ENCODE peak calls at places on chromosomes 7 and 10, in nine cellular contexts. B is HuH-7, Y is GM12865, M is foreskin keratinocyte, S is nucleus accumbens, C is GM10248, H is T-helper 2 cell, J is progenitor cell of endocrine pancreas, V is Peyer's patch. I is an unnamed sample.

GRCh38 chr10:60572511-60573194 is 183.0 kb upstream of the ANK3 start:
- DNase-seq in B (peak; percentile 32), Y (no peak), M (peak; percentile 54), S (no peak), C (no peak), H (peak; percentile 11), J (peak; percentile 20), V (peak; percentile 57), I (no peak)

GRCh38 chr10:74977913-74978847 is 133.3 kb upstream of the SAMD8 start:
- DNase-seq in B (no peak), Y (peak; percentile 92), M (no peak), S (no peak), C (peak; percentile 68), H (no peak), J (no peak), V (no peak), I (peak; percentile 86)

GRCh38 chr10:127196227-127196954 is at the start of gene INSYN2A:
- DNase-seq in B (no peak), Y (no peak), M (peak; percentile 18), S (no peak), C (no peak), H (no peak), J (no peak), V (no peak), I (no peak)

GRCh38 chr7:30470163-30470770 is 8.3 kb downstream of the NOD1 start:
- DNase-seq in B (no peak), Y (no peak), M (no peak), S (no peak), C (no peak), H (no peak), J (no peak), V (no peak), I (no peak)

GRCh38 chr10:91462423-91462822 is 52.3 kb downstream of the HECTD2 start:
- DNase-seq in B (no peak), Y (no peak), M (no peak), S (no peak), C (no peak), H (no peak), J (no peak), V (no peak), I (no peak)

GRCh38 chr7:18497082-18497481 is 1.5 kb downstream of the HDAC9 start:
- DNase-seq in B (no peak), Y (no peak), M (no peak), S (no peak), C (no peak), H (no peak), J (no peak), V (no peak), I (no peak)

GRCh38 chr10:112394475-112394875 is 20.6 kb downstream of the ACSL5 start:
- DNase-seq in B (peak; percentile 27), Y (no peak), M (no peak), S (no peak), C (no peak), H (no peak), J (no peak), V (no peak), I (no peak)

GRCh38 chr7:87164433-87164832 is 12.2 kb downstream of the DMTF1 start:
- DNase-seq in B (no peak), Y (no peak), M (no peak), S (no peak), C (no peak), H (no peak), J (no peak), V (no peak), I (no peak)

GRCh38 chr10:6102128-6102527 is 13.3 kb downstream of the RBM17 start:
- DNase-seq in B (no peak), Y (no peak), M (no peak), S (no peak), C (no peak), H (no peak), J (no peak), V (peak; percentile 81), I (no peak)

GRCh38 chr7:158028971-158029370 is 558.7 kb downstream of the PTPRN2 start:
- DNase-seq in B (no peak), Y (no peak), M (no peak), S (no peak), C (no peak), H (no peak), J (no peak), V (peak; percentile 21), I (no peak)

GRCh38 chr7:114879554-114879953 is 42.3 kb upstream of the MDFIC start:
- DNase-seq in B (no peak), Y (no peak), M (no peak), S (no peak), C (no peak), H (no peak), J (no peak), V (no peak), I (no peak)

GRCh38 chr7:1809601-1810258 is 139.7 kb downstream of the ELFN1 start:
- DNase-seq in B (no peak), Y (no peak), M (no peak), S (no peak), C (no peak), H (no peak), J (no peak), V (no peak), I (no peak)

GRCh38 chr10:51215956-51216834 is 141.9 kb downstream of the PRKG1 start:
- DNase-seq in B (no peak), Y (no peak), M (no peak), S (no peak), C (no peak), H (no peak), J (no peak), V (no peak), I (no peak)

GRCh38 chr7:120807390-120807789 is 50.6 kb downstream of the TSPAN12 start:
- DNase-seq in B (no peak), Y (no peak), M (no peak), S (no peak), C (no peak), H (no peak), J (no peak), V (no peak), I (no peak)

GRCh38 chr7:11779864-11780263 is 52.1 kb downstream of the THSD7A start:
- DNase-seq in B (no peak), Y (no peak), M (no peak), S (no peak), C (no peak), H (no peak), J (no peak), V (no peak), I (no peak)

GRCh38 chr10:25174461-25175230 is at the start of gene GPR158:
- DNase-seq in B (peak; percentile 89), Y (peak; percentile 65), M (peak; percentile 89), S (peak; percentile 41), C (peak; percentile 73), H (peak; percentile 17), J (peak; percentile 86), V (peak; percentile 84), I (no peak)

GRCh38 chr10:22697101-22697500 is 17.3 kb downstream of the PIP4K2A start:
- DNase-seq in B (no peak), Y (no peak), M (no peak), S (no peak), C (no peak), H (no peak), J (no peak), V (no peak), I (no peak)

GRCh38 chr7:121113288-121113687 is 124.8 kb downstream of the CPED1 start:
- DNase-seq in B (no peak), Y (no peak), M (peak; percentile 78), S (no peak), C (no peak), H (no peak), J (no peak), V (no peak), I (no peak)

GRCh38 chr7:137508437-137509175 is 165.1 kb upstream of the PTN start:
- DNase-seq in B (no peak), Y (no peak), M (peak; percentile 89), S (no peak), C (no peak), H (no peak), J (no peak), V (no peak), I (no peak)

GRCh38 chr10:113411456-113411855 is 141.4 kb upstream of the HABP2 start:
- DNase-seq in B (no peak), Y (no peak), M (no peak), S (no peak), C (no peak), H (no peak), J (no peak), V (no peak), I (no peak)

GRCh38 chr10:11082551-11082950 is 64.9 kb downstream of the CELF2 start:
- DNase-seq in B (no peak), Y (no peak), M (no peak), S (no peak), C (no peak), H (no peak), J (no peak), V (no peak), I (no peak)

GRCh38 chr10:77180104-77180503 is 457.5 kb downstream of the KCNMA1 start:
- DNase-seq in B (no peak), Y (no peak), M (no peak), S (no peak), C (no peak), H (no peak), J (no peak), V (no peak), I (no peak)

GRCh38 chr7:78368781-78369180 is 570.2 kb downstream of the PHTF2 start:
- DNase-seq in B (no peak), Y (no peak), M (no peak), S (no peak), C (no peak), H (no peak), J (no peak), V (no peak), I (no peak)

GRCh38 chr10:125289461-125289860 is 129.1 kb upstream of the CTBP2 start:
- DNase-seq in B (no peak), Y (no peak), M (no peak), S (no peak), C (no peak), H (no peak), J (no peak), V (no peak), I (no peak)

GRCh38 chr10:30445716-30446115 is 11.7 kb downstream of the MAP3K8 start:
- DNase-seq in B (no peak), Y (no peak), M (no peak), S (no peak), C (no peak), H (no peak), J (no peak), V (no peak), I (no peak)

GRCh38 chr10:102335184-102335583 is 60.3 kb upstream of the NFKB2 start:
- DNase-seq in B (no peak), Y (no peak), M (no peak), S (no peak), C (no peak), H (no peak), J (no peak), V (no peak), I (no peak)

GRCh38 chr10:80784695-80785094 is 247.0 kb downstream of the SH2D4B start:
- DNase-seq in B (no peak), Y (no peak), M (no peak), S (no peak), C (no peak), H (no peak), J (no peak), V (no peak), I (no peak)

GRCh38 chr10:62614389-62615157 is 189.9 kb upstream of the ADO start:
- DNase-seq in B (no peak), Y (peak; percentile 94), M (peak; percentile 67), S (no peak), C (peak; percentile 54), H (no peak), J (no peak), V (no peak), I (peak; percentile 82)